ENCODE peak calls at places on chromosomes 11 and 22, in four cellular contexts. B is fibroblast of mammary gland, A is tibial nerve, D is neural progenitor cell. H is an unnamed sample.

GRCh38 chr11:19595840-19596751 is 116.5 kb upstream of the NAV2 start:
- DNase-seq in B (peak), A (no peak), D (no peak), H (peak)

GRCh38 chr11:73185680-73186293 is 32.3 kb upstream of the P2RY2 start:
- DNase-seq in B (peak), A (no peak), D (no peak), H (peak)

GRCh38 chr11:8683115-8683807 is 669 bp downstream of the RPL27A start:
- DNase-seq in B (no peak), A (no peak), D (peak), H (no peak)

GRCh38 chr22:27075891-27076290 is 418.5 kb downstream of the MIAT start:
- DNase-seq in B (no peak), A (no peak), D (no peak), H (no peak)

GRCh38 chr11:112229746-112230433 is 3.7 kb downstream of the PTS start:
- DNase-seq in B (peak), A (no peak), D (no peak), H (no peak)

GRCh38 chr22:35435201-35435712 is 35.3 kb downstream of the MCM5 start:
- DNase-seq in B (no peak), A (no peak), D (no peak), H (no peak)

GRCh38 chr11:47477323-47477722 is 28.4 kb upstream of the RAPSN start:
- DNase-seq in B (peak), A (no peak), D (no peak), H (no peak)

GRCh38 chr11:120590472-120590871 is 78.9 kb downstream of the GRIK4 start:
- DNase-seq in B (peak), A (no peak), D (no peak), H (no peak)

GRCh38 chr11:26764825-26765224 is 43.0 kb upstream of the SLC5A12 start:
- DNase-seq in B (no peak), A (no peak), D (no peak), H (no peak)

GRCh38 chr11:30984827-30985226 is 384.7 kb downstream of the DCDC1 start:
- DNase-seq in B (peak), A (no peak), D (no peak), H (no peak)

GRCh38 chr11:103222801-103223200 is 113.6 kb downstream of the DYNC2H1 start:
- DNase-seq in B (peak), A (no peak), D (no peak), H (no peak)

GRCh38 chr11:63791495-63792167 is 21.6 kb upstream of the SPINDOC start:
- DNase-seq in B (peak), A (no peak), D (no peak), H (no peak)

GRCh38 chr22:41264408-41264941 is 21.5 kb downstream of the RANGAP1 start:
- DNase-seq in B (no peak), A (no peak), D (no peak), H (no peak)

GRCh38 chr22:30301995-30302809 is 12.9 kb upstream of the CASTOR1 start:
- DNase-seq in B (peak), A (no peak), D (no peak), H (no peak)

GRCh38 chr11:31050061-31050790 is 319.3 kb downstream of the DCDC1 start:
- DNase-seq in B (no peak), A (no peak), D (no peak), H (no peak)

GRCh38 chr11:15969281-15969680 is 387.1 kb downstream of the SOX6 start:
- DNase-seq in B (peak), A (peak), D (no peak), H (no peak)

GRCh38 chr11:57427692-57428082 is 766 bp upstream of the SLC43A3 start:
- DNase-seq in B (peak), A (peak), D (no peak), H (peak)

GRCh38 chr22:35560366-35560765 is 19.7 kb downstream of the RASD2 start:
- DNase-seq in B (no peak), A (no peak), D (no peak), H (no peak)

GRCh38 chr11:10122337-10123197 is 171.5 kb downstream of the SBF2 start:
- DNase-seq in B (peak), A (no peak), D (no peak), H (no peak)

GRCh38 chr22:31947296-31947695 is 3.0 kb downstream of the YWHAH start:
- DNase-seq in B (peak), A (no peak), D (no peak), H (no peak)

GRCh38 chr11:13105237-13105844 is 96.2 kb downstream of the RASSF10 start:
- DNase-seq in B (no peak), A (no peak), D (no peak), H (no peak)

GRCh38 chr22:17198188-17199130 is 20.8 kb downstream of the ADA2 start:
- DNase-seq in B (peak), A (no peak), D (peak), H (no peak)

GRCh38 chr22:32904044-32904443 is 102.5 kb downstream of the TIMP3 start:
- DNase-seq in B (peak), A (no peak), D (peak), H (no peak)

GRCh38 chr22:37462426-37462825 is 23.8 kb downstream of the MFNG start:
- DNase-seq in B (no peak), A (no peak), D (no peak), H (no peak)
- H3K4me3 ChIP-seq in B (no peak), A (no peak), D (no peak), H (no peak)

GRCh38 chr11:115389790-115390189 is 114.4 kb downstream of the CADM1 start:
- DNase-seq in B (no peak), A (no peak), D (no peak), H (no peak)
- TF ChIP-seq CTCF in B (no peak), A (no peak), D (no peak), H (no peak)

GRCh38 chr11:77471520-77472234 is 2.2 kb downstream of the PAK1 start:
- DNase-seq in B (no peak), A (no peak), D (peak), H (no peak)
- H3K4me3 ChIP-seq in B (no peak), A (no peak), D (peak), H (no peak)

GRCh38 chr11:60502221-60502775 is 9.7 kb downstream of the MS4A12 start:
- DNase-seq in B (no peak), A (no peak), D (no peak), H (no peak)
- TF ChIP-seq CTCF in B (no peak), A (no peak), D (no peak), H (no peak)

GRCh38 chr11:125166903-125167291 is 2.3 kb downstream of the PKNOX2 start:
- DNase-seq in B (no peak), A (no peak), D (no peak), H (no peak)
- H3K4me3 ChIP-seq in B (no peak), A (peak), D (peak), H (peak)

GRCh38 chr11:6303657-6304056 is 16.6 kb downstream of the CAVIN3 start:
- DNase-seq in B (no peak), A (no peak), D (peak), H (no peak)

GRCh38 chr11:6301096-6301495 is 19.2 kb downstream of the CAVIN3 start:
- DNase-seq in B (no peak), A (no peak), D (no peak), H (no peak)

GRCh38 chr11:6298605-6299004 is 21.7 kb downstream of the CAVIN3 start:
- DNase-seq in B (peak), A (no peak), D (peak), H (no peak)

GRCh38 chr11:6300325-6300724 is 20.0 kb downstream of the CAVIN3 start:
- DNase-seq in B (no peak), A (no peak), D (no peak), H (no peak)

GRCh38 chr11:6297831-6298230 is 22.5 kb downstream of the CAVIN3 start:
- DNase-seq in B (peak), A (no peak), D (no peak), H (no peak)
- TF ChIP-seq CTCF in B (peak), A (peak), D (peak), H (no peak)

H was measured in coronary artery.